ENCODE peak calls at places on chromosomes 16 and 17, in four cellular contexts. J is HepG2, R is HEK293T, T is WTC11. Z is an unnamed sample.

GRCh38 chr17:69757794-69758430 is 317.1 kb upstream of the KCNJ16 start:
- DNase-seq in J (no peak), R (no peak), T (no peak), Z (no peak)

GRCh38 chr17:49996121-49996494 is 1.1 kb upstream of the DLX3 start:
- DNase-seq in J (no peak), R (no peak), T (no peak), Z (no peak)

GRCh38 chr17:44293509-44294226 is 14.7 kb upstream of the RUNDC3A start:
- DNase-seq in J (no peak), R (no peak), T (no peak), Z (no peak)

GRCh38 chr17:19551148-19551547 is 17.5 kb downstream of the SLC47A1 start:
- DNase-seq in J (peak; percentile 75), R (no peak), T (no peak), Z (no peak)

GRCh38 chr17:58364270-58364942 is 12.4 kb upstream of the SUPT4H1 start:
- DNase-seq in J (peak; percentile 84), R (no peak), T (no peak), Z (peak; percentile 88)

GRCh38 chr17:27956601-27957445 is 63.7 kb upstream of the LYRM9 start:
- DNase-seq in J (no peak), R (no peak), T (peak; percentile 23), Z (peak; percentile 38)

GRCh38 chr16:57766714-57767348 is 31.3 kb downstream of the KATNB1 start:
- DNase-seq in J (no peak), R (no peak), T (no peak), Z (no peak)

GRCh38 chr17:29369831-29370735 is 20.1 kb upstream of the TAOK1 start:
- DNase-seq in J (peak; percentile 65), R (peak; percentile 53), T (peak; percentile 68), Z (peak; percentile 63)

GRCh38 chr16:28883221-28883996 is 5.1 kb downstream of the ATP2A1 start:
- DNase-seq in J (no peak), R (no peak), T (no peak), Z (no peak)

GRCh38 chr17:35074711-35075707 is 11.5 kb upstream of the RFFL start:
- DNase-seq in J (peak; percentile 85), R (no peak), T (no peak), Z (no peak)

GRCh38 chr17:142102-142661 is 4.8 kb downstream of the SCGB1C2 start:
- DNase-seq in J (peak; percentile 20), R (peak; percentile 18), T (no peak), Z (no peak)

GRCh38 chr16:23423496-23424049 is 29.4 kb downstream of the COG7 start:
- DNase-seq in J (peak; percentile 21), R (no peak), T (no peak), Z (no peak)

GRCh38 chr17:67016039-67016762 is 28.2 kb upstream of the CACNG1 start:
- DNase-seq in J (peak; percentile 14), R (no peak), T (peak; percentile 78), Z (no peak)

GRCh38 chr17:41962768-41963434 is 3.7 kb upstream of the CNP start:
- DNase-seq in J (peak; percentile 74), R (peak; percentile 78), T (peak; percentile 90), Z (peak; percentile 77)

GRCh38 chr17:74354123-74354522 is 7.5 kb downstream of the BTBD17 start:
- DNase-seq in J (peak; percentile 67), R (no peak), T (peak; percentile 88), Z (peak; percentile 83)

GRCh38 chr17:50947844-50948514 is 81.8 kb upstream of the TOB1 start:
- DNase-seq in J (no peak), R (no peak), T (no peak), Z (peak; percentile 49)

DNA sequence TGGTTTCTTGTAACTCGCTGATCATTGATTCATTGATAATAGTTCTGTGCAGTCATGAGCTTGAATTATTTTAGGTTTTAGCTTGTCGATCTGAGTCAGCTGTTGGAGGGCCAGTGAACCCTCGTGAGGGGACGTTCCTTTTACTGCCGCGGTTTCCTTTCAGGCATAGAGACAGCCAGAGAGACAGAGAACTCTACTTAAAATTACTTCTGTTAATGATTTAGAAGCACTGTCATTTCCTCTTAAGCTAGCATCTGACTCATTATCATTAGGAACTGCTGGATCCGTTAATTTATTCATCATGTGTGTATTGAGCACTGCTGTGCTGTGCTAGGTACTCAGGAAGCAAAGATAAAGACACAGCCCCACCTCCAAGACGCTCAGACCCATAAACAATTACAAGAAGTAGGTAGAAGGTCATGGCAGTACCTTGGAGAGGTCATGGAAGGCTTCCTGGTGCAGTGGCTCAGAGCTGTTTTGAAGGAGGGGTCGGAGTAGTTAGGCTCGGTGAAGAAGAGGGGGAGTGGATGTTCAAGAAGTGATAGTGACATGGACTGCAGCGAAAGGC is 3.2 kb downstream of the PGS1 start:
- DNase-seq in J (no peak), R (no peak), T (no peak), Z (peak; percentile 77)
- TF ChIP-seq ELF4 in J (no peak), R (no peak), T (no peak), Z (no peak)

DNA sequence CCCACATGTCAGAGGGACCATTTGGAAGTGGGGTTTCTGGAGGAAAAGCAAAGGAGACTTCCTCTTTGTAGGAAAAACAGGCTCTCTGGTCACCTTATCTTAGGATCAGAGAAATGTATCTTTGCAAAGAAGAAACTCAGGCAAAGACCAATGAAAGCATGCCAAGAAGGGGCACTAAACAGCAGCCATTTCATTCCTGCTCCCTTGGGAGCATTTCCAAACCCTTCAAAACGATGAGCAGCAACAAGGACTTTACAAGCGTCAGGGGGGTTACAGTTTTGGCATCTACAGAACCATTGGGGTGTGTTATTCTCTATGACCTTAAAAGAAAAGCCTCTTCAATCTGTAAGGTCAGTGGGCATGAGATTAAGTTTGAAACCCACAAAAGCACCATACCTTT is 122.8 kb downstream of the SMG6 start:
- DNase-seq in J (no peak), R (no peak), T (no peak), Z (no peak)
- TF ChIP-seq ELF4 in J (no peak), R (no peak), T (no peak), Z (no peak)

GRCh38 chr17:83053779-83054451 is 25.5 kb upstream of the METRNL start:
- DNase-seq in J (no peak), R (no peak), T (no peak), Z (no peak)
- TF ChIP-seq ELF4 in J (no peak), R (no peak), T (no peak), Z (no peak)

DNA sequence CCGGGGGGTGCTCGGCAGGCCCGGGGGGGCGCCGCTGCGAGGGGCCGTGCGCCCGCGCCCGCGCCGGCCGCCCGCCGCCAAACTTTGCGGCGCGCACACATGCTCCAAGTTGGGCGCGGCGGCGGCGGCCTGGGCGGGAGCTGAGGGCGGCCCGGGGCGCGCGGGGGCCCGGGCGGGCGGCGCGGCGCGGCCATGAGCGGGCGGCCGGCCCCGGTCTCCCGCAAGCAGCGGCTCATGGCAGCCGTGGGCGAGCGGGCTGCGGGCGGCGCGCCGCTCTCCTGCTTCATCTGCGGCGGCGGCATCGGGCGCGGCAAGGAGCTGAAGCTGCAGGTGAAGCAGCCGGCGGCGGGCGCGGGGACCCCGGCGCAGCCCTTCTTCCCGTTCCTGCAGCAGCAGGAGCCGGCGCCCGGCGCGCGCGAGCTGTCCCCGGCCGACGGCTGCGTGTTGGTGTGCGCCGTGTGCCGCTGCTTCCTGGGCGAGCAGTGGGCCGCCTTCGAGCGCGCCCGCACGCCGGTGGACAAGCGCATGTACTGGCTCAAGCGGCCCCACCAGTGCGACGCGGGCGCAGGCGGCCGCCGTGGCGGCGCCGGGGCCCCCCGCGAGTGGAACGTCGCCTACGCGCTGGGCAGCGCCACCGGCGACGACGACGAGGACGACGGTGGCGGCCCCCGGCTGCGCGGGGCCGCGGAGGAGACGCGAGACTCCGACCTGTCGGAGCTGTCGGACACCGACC is 57.2 kb upstream of the CIBAR2 start:
- DNase-seq in J (no peak), R (peak; percentile 42), T (peak; percentile 41), Z (peak; percentile 55)
- TF ChIP-seq ELF4 in J (no peak), R (no peak), T (no peak), Z (no peak)

GRCh38 chr16:3876695-3877094 is 3.8 kb downstream of the CREBBP start:
- DNase-seq in J (no peak), R (no peak), T (no peak), Z (no peak)
- TF ChIP-seq ELF4 in J (no peak), R (no peak), T (no peak), Z (no peak)

DNA sequence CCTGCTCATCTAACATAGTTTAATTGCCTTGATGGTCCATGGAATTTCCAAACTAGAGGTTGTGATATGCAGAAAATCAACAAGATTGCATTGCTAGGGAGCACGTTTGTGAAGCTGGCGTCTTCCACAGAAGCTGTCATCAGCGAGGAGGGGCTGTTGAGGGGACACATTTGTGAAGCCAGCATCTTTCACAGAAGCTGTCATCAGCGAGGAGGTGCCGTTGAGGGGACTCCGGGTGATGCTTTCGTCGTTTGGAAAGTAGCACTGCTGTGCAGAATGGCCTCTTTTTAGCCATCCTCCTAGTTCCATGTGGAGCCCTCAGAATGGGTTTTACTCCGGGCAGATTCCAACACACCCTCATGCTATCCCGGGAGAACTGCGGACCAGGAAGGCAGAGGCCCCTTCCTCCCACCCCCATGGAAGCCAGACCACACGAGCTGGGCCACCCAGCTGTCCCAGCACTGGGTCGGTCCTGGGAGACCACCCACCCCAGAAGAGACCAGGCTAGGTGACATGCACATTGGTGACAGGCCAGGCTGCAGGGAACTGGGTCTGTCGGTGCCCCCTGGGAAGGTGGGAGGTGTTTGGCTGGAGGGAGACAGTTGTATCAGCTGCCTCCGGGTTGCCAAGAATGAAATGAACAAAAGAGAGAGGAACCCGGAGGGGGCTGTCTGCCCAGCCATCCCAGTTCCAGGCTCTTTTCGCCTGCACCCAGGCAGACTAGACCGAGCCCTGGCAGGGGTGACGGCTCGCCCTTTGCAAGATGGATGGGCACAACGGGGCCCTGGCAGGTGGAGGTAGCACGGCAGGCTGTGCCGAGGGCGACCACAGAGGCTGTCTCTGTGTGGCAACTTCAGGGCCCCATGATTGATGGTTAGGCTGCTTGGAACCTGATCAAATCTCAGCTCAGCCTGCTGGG is 119.4 kb upstream of the CHMP6 start:
- DNase-seq in J (no peak), R (no peak), T (peak; percentile 8), Z (no peak)
- TF ChIP-seq ELF4 in J (no peak), R (no peak), T (no peak), Z (no peak)

GRCh38 chr17:77507116-77507885 is 366.5 kb downstream of the SEC14L1 start:
- DNase-seq in J (no peak), R (no peak), T (peak; percentile 27), Z (no peak)
- TF ChIP-seq ELF4 in J (no peak), R (no peak), T (no peak), Z (no peak)

GRCh38 chr17:64128787-64129514 is 993 bp downstream of the ERN1 start:
- DNase-seq in J (no peak), R (peak; percentile 35), T (no peak), Z (no peak)
- TF ChIP-seq ELF4 in J (no peak), R (no peak), T (no peak), Z (no peak)

Z was measured in K562.